ENCODE peak calls at places on chromosome 1, in eight cellular contexts. One of them, this sample, is unnamed.

GRCh38 chr1:246571953-246572352 is 5.7 kb downstream of the CNST start:
- DNase-seq in NAMALWA: no peak
- DNase-seq in AML-193: no peak
- DNase-seq in KG1: no peak
- DNase-seq in COR-L47: no peak
- DNase-seq in mammary epithelial cell: no peak
- DNase-seq in osteocyte: no peak
- DNase-seq in GM23338: no peak
- DNase-seq in this sample: no peak

GRCh38 chr1:65255088-65256050 is 54.0 kb upstream of the DNAJC6 start:
- DNase-seq in COR-L47: peak
- DNase-seq in NAMALWA: no peak
- DNase-seq in AML-193: no peak
- DNase-seq in osteocyte: no peak
- DNase-seq in KG1: no peak
- DNase-seq in mammary epithelial cell: peak
- DNase-seq in GM23338: peak
- DNase-seq in this sample: no peak

GRCh38 chr1:12521096-12521495 is 96.9 kb downstream of the DHRS3 start:
- DNase-seq in GM23338: no peak
- DNase-seq in osteocyte: no peak
- DNase-seq in COR-L47: no peak
- DNase-seq in mammary epithelial cell: no peak
- DNase-seq in NAMALWA: no peak
- DNase-seq in KG1: no peak
- DNase-seq in AML-193: no peak
- DNase-seq in this sample: no peak

GRCh38 chr1:184422490-184423233 is 35.8 kb downstream of the C1orf21 start:
- DNase-seq in mammary epithelial cell: no peak
- DNase-seq in COR-L47: no peak
- DNase-seq in osteocyte: no peak
- DNase-seq in NAMALWA: no peak
- DNase-seq in KG1: no peak
- DNase-seq in GM23338: no peak
- DNase-seq in AML-193: no peak
- DNase-seq in this sample: no peak

GRCh38 chr1:155729031-155729898 is 40.4 kb downstream of the DAP3 start:
- DNase-seq in osteocyte: no peak
- DNase-seq in COR-L47: peak
- DNase-seq in mammary epithelial cell: peak
- DNase-seq in KG1: no peak
- DNase-seq in GM23338: peak
- DNase-seq in AML-193: peak
- DNase-seq in NAMALWA: peak
- DNase-seq in this sample: peak

GRCh38 chr1:244022301-244022700 is 28.8 kb upstream of the ZBTB18 start:
- DNase-seq in osteocyte: no peak
- DNase-seq in NAMALWA: no peak
- DNase-seq in AML-193: no peak
- DNase-seq in COR-L47: no peak
- DNase-seq in KG1: no peak
- DNase-seq in GM23338: no peak
- DNase-seq in mammary epithelial cell: peak
- DNase-seq in this sample: no peak

GRCh38 chr1:108643492-108644333 is 17.2 kb downstream of the HENMT1 start:
- DNase-seq in KG1: no peak
- DNase-seq in osteocyte: no peak
- DNase-seq in COR-L47: peak
- DNase-seq in GM23338: peak
- DNase-seq in mammary epithelial cell: peak
- DNase-seq in NAMALWA: peak
- DNase-seq in AML-193: peak
- DNase-seq in this sample: peak

GRCh38 chr1:241079459-241079858 is 277.5 kb downstream of the RGS7 start:
- DNase-seq in AML-193: no peak
- DNase-seq in osteocyte: no peak
- DNase-seq in KG1: no peak
- DNase-seq in COR-L47: no peak
- DNase-seq in GM23338: no peak
- DNase-seq in mammary epithelial cell: no peak
- DNase-seq in NAMALWA: no peak
- DNase-seq in this sample: no peak

GRCh38 chr1:245276426-245276825 is 121.6 kb downstream of the KIF26B start:
- DNase-seq in osteocyte: peak
- DNase-seq in mammary epithelial cell: no peak
- DNase-seq in GM23338: no peak
- DNase-seq in NAMALWA: no peak
- DNase-seq in COR-L47: no peak
- DNase-seq in KG1: no peak
- DNase-seq in AML-193: no peak
- DNase-seq in this sample: peak

GRCh38 chr1:33455537-33456301 is 16.7 kb upstream of the ZSCAN20 start:
- DNase-seq in mammary epithelial cell: peak
- DNase-seq in osteocyte: no peak
- DNase-seq in AML-193: peak
- DNase-seq in COR-L47: peak
- DNase-seq in KG1: peak
- DNase-seq in NAMALWA: peak
- DNase-seq in GM23338: peak
- DNase-seq in this sample: peak

GRCh38 chr1:36479505-36480051 is 3.1 kb downstream of the CSF3R start:
- DNase-seq in KG1: no peak
- DNase-seq in GM23338: no peak
- DNase-seq in osteocyte: no peak
- DNase-seq in AML-193: no peak
- DNase-seq in COR-L47: no peak
- DNase-seq in NAMALWA: no peak
- DNase-seq in mammary epithelial cell: no peak
- DNase-seq in this sample: no peak

GRCh38 chr1:25247829-25248754 is 838 bp upstream of the RSRP1 start:
- DNase-seq in GM23338: no peak
- DNase-seq in KG1: no peak
- DNase-seq in COR-L47: no peak
- DNase-seq in NAMALWA: no peak
- DNase-seq in AML-193: no peak
- DNase-seq in mammary epithelial cell: no peak
- DNase-seq in osteocyte: no peak
- DNase-seq in this sample: no peak

GRCh38 chr1:27348861-27349783 is 7.3 kb downstream of the SYTL1 start:
- DNase-seq in GM23338: peak
- DNase-seq in COR-L47: peak
- DNase-seq in KG1: no peak
- DNase-seq in mammary epithelial cell: peak
- DNase-seq in AML-193: no peak
- DNase-seq in osteocyte: no peak
- DNase-seq in NAMALWA: no peak
- DNase-seq in this sample: no peak

GRCh38 chr1:27934818-27935549 is at the start of gene SMPDL3B:
- DNase-seq in NAMALWA: peak
- DNase-seq in AML-193: no peak
- DNase-seq in mammary epithelial cell: peak
- DNase-seq in GM23338: peak
- DNase-seq in KG1: peak
- DNase-seq in osteocyte: no peak
- DNase-seq in COR-L47: peak
- DNase-seq in this sample: no peak

GRCh38 chr1:26097696-26098095 is 13.9 kb upstream of the PDIK1L start:
- DNase-seq in mammary epithelial cell: peak
- DNase-seq in AML-193: no peak
- DNase-seq in GM23338: no peak
- DNase-seq in COR-L47: no peak
- DNase-seq in osteocyte: no peak
- DNase-seq in NAMALWA: no peak
- DNase-seq in KG1: no peak
- DNase-seq in this sample: no peak

GRCh38 chr1:111219466-111220286 is 7.8 kb upstream of the CHI3L2 start:
- DNase-seq in GM23338: no peak
- DNase-seq in KG1: no peak
- DNase-seq in NAMALWA: peak
- DNase-seq in COR-L47: no peak
- DNase-seq in mammary epithelial cell: no peak
- DNase-seq in AML-193: no peak
- DNase-seq in osteocyte: no peak
- DNase-seq in this sample: no peak

GRCh38 chr1:17494114-17494729 is 45.3 kb upstream of the ARHGEF10L start:
- DNase-seq in osteocyte: peak
- DNase-seq in NAMALWA: peak
- DNase-seq in COR-L47: peak
- DNase-seq in AML-193: peak
- DNase-seq in mammary epithelial cell: peak
- DNase-seq in GM23338: peak
- DNase-seq in KG1: peak
- DNase-seq in this sample: peak

GRCh38 chr1:210336362-210336761 is 7.7 kb downstream of the HHAT start:
- DNase-seq in osteocyte: no peak
- DNase-seq in AML-193: no peak
- DNase-seq in mammary epithelial cell: no peak
- DNase-seq in NAMALWA: no peak
- DNase-seq in COR-L47: no peak
- DNase-seq in GM23338: no peak
- DNase-seq in KG1: no peak
- DNase-seq in this sample: no peak

GRCh38 chr1:231487019-231487418 is 41.5 kb upstream of the TSNAX start:
- DNase-seq in AML-193: no peak
- DNase-seq in osteocyte: no peak
- DNase-seq in COR-L47: no peak
- DNase-seq in mammary epithelial cell: no peak
- DNase-seq in NAMALWA: no peak
- DNase-seq in KG1: no peak
- DNase-seq in GM23338: no peak
- DNase-seq in this sample: no peak

GRCh38 chr1:37476460-37477197 is 2.2 kb downstream of the ZC3H12A start:
- DNase-seq in KG1: no peak
- DNase-seq in osteocyte: no peak
- DNase-seq in COR-L47: no peak
- DNase-seq in mammary epithelial cell: peak
- DNase-seq in AML-193: no peak
- DNase-seq in GM23338: no peak
- DNase-seq in NAMALWA: no peak
- DNase-seq in this sample: peak

GRCh38 chr1:198865288-198865687 is 226.4 kb downstream of the PTPRC start:
- DNase-seq in osteocyte: no peak
- DNase-seq in mammary epithelial cell: no peak
- DNase-seq in COR-L47: no peak
- DNase-seq in AML-193: no peak
- DNase-seq in GM23338: no peak
- DNase-seq in KG1: no peak
- DNase-seq in NAMALWA: no peak
- DNase-seq in this sample: no peak

GRCh38 chr1:180188679-180189175 is 34.1 kb downstream of the QSOX1 start:
- DNase-seq in GM23338: no peak
- DNase-seq in KG1: no peak
- DNase-seq in NAMALWA: no peak
- DNase-seq in osteocyte: no peak
- DNase-seq in mammary epithelial cell: no peak
- DNase-seq in COR-L47: no peak
- DNase-seq in AML-193: no peak
- DNase-seq in this sample: no peak

GRCh38 chr1:85672031-85672430 is 36.2 kb downstream of the ZNHIT6 start:
- DNase-seq in KG1: no peak
- DNase-seq in NAMALWA: no peak
- DNase-seq in mammary epithelial cell: no peak
- DNase-seq in COR-L47: no peak
- DNase-seq in AML-193: no peak
- DNase-seq in GM23338: no peak
- DNase-seq in osteocyte: no peak
- DNase-seq in this sample: no peak

GRCh38 chr1:2349821-2350220 is 41.5 kb downstream of the MORN1 start:
- DNase-seq in mammary epithelial cell: no peak
- DNase-seq in AML-193: no peak
- DNase-seq in KG1: no peak
- DNase-seq in GM23338: no peak
- DNase-seq in NAMALWA: no peak
- DNase-seq in osteocyte: no peak
- DNase-seq in COR-L47: no peak
- DNase-seq in this sample: no peak

GRCh38 chr1:40708750-40709099 is 17.2 kb downstream of the NFYC start:
- DNase-seq in NAMALWA: peak
- DNase-seq in KG1: no peak
- DNase-seq in osteocyte: no peak
- DNase-seq in GM23338: peak
- DNase-seq in COR-L47: peak
- DNase-seq in AML-193: peak
- DNase-seq in mammary epithelial cell: no peak
- DNase-seq in this sample: no peak

GRCh38 chr1:204562075-204562990 is 46.1 kb downstream of the MDM4 start:
- DNase-seq in COR-L47: no peak
- DNase-seq in GM23338: no peak
- DNase-seq in osteocyte: no peak
- DNase-seq in mammary epithelial cell: no peak
- DNase-seq in KG1: no peak
- DNase-seq in AML-193: no peak
- DNase-seq in NAMALWA: no peak
- DNase-seq in this sample: no peak

GRCh38 chr1:1880617-1881312 is 10.1 kb downstream of the GNB1 start:
- DNase-seq in AML-193: no peak
- DNase-seq in GM23338: no peak
- DNase-seq in KG1: no peak
- DNase-seq in mammary epithelial cell: no peak
- DNase-seq in osteocyte: no peak
- DNase-seq in NAMALWA: no peak
- DNase-seq in COR-L47: no peak
- DNase-seq in this sample: no peak

GRCh38 chr1:191839891-191840290 is 318.4 kb upstream of the RGS18 start:
- DNase-seq in AML-193: no peak
- DNase-seq in GM23338: no peak
- DNase-seq in COR-L47: no peak
- DNase-seq in mammary epithelial cell: peak
- DNase-seq in osteocyte: no peak
- DNase-seq in KG1: no peak
- DNase-seq in NAMALWA: no peak
- DNase-seq in this sample: no peak

GRCh38 chr1:84078108-84078823 is 65.8 kb upstream of the PRKACB start:
- DNase-seq in KG1: no peak
- DNase-seq in mammary epithelial cell: peak
- DNase-seq in AML-193: no peak
- DNase-seq in osteocyte: no peak
- DNase-seq in NAMALWA: no peak
- DNase-seq in GM23338: peak
- DNase-seq in COR-L47: peak
- DNase-seq in this sample: peak

GRCh38 chr1:72281637-72282270 is 585 bp downstream of the NEGR1 start:
- DNase-seq in AML-193: no peak
- DNase-seq in osteocyte: peak
- DNase-seq in GM23338: peak
- DNase-seq in COR-L47: peak
- DNase-seq in NAMALWA: no peak
- DNase-seq in mammary epithelial cell: no peak
- DNase-seq in KG1: no peak
- DNase-seq in this sample: no peak